ENCODE peak calls at places on chromosomes 3 and 15, in eight cellular contexts. One of them, this sample, is unnamed.
A peak's percentile ranks its signal among the peaks of the same experiment; 100 is the strongest.

GRCh38 chr3:179852117-179852886 is 184.4 kb downstream of the PEX5L start:
- DNase-seq in left ventricle myocardium inferior: no peak
- DNase-seq in foreskin fibroblast: peak; percentile 4
- DNase-seq in GM12865: peak; percentile 33
- DNase-seq in kidney epithelial cell: peak; percentile 53
- DNase-seq in right lobe of liver: no peak
- DNase-seq in naive thymus-derived CD4-positive, alpha-beta T cell: no peak
- DNase-seq in GM23338: peak; percentile 59
- DNase-seq in this sample: peak; percentile 32

GRCh38 chr3:197534348-197534725 is 21.4 kb downstream of the BDH1 start:
- DNase-seq in left ventricle myocardium inferior: no peak
- DNase-seq in foreskin fibroblast: no peak
- DNase-seq in GM12865: no peak
- DNase-seq in kidney epithelial cell: no peak
- DNase-seq in right lobe of liver: no peak
- DNase-seq in naive thymus-derived CD4-positive, alpha-beta T cell: no peak
- DNase-seq in GM23338: no peak
- DNase-seq in this sample: no peak

GRCh38 chr3:81173514-81173913 is 587.9 kb downstream of the GBE1 start:
- DNase-seq in left ventricle myocardium inferior: no peak
- DNase-seq in foreskin fibroblast: no peak
- DNase-seq in GM12865: no peak
- DNase-seq in kidney epithelial cell: no peak
- DNase-seq in right lobe of liver: no peak
- DNase-seq in naive thymus-derived CD4-positive, alpha-beta T cell: no peak
- DNase-seq in GM23338: peak; percentile 66
- DNase-seq in this sample: no peak

GRCh38 chr15:99451484-99451883 is 114.3 kb upstream of the MEF2A start:
- DNase-seq in left ventricle myocardium inferior: no peak
- DNase-seq in foreskin fibroblast: no peak
- DNase-seq in GM12865: no peak
- DNase-seq in kidney epithelial cell: no peak
- DNase-seq in right lobe of liver: no peak
- DNase-seq in naive thymus-derived CD4-positive, alpha-beta T cell: no peak
- DNase-seq in GM23338: no peak
- DNase-seq in this sample: no peak

GRCh38 chr15:99454941-99455795 is 110.6 kb upstream of the MEF2A start:
- DNase-seq in left ventricle myocardium inferior: peak; percentile 91
- DNase-seq in foreskin fibroblast: peak; percentile 91
- DNase-seq in GM12865: no peak
- DNase-seq in kidney epithelial cell: peak; percentile 84
- DNase-seq in right lobe of liver: peak; percentile 73
- DNase-seq in naive thymus-derived CD4-positive, alpha-beta T cell: no peak
- DNase-seq in GM23338: no peak
- DNase-seq in this sample: no peak

GRCh38 chr15:41490355-41490754 is 3.3 kb upstream of the ITPKA start:
- DNase-seq in left ventricle myocardium inferior: no peak
- DNase-seq in foreskin fibroblast: peak; percentile 92
- DNase-seq in GM12865: peak; percentile 85
- DNase-seq in kidney epithelial cell: peak; percentile 97
- DNase-seq in right lobe of liver: no peak
- DNase-seq in naive thymus-derived CD4-positive, alpha-beta T cell: no peak
- DNase-seq in GM23338: no peak
- DNase-seq in this sample: peak; percentile 60

GRCh38 chr3:127426444-127427168 is 138.8 kb upstream of the PRR20G start:
- DNase-seq in left ventricle myocardium inferior: no peak
- DNase-seq in foreskin fibroblast: no peak
- DNase-seq in GM12865: no peak
- DNase-seq in kidney epithelial cell: no peak
- DNase-seq in right lobe of liver: no peak
- DNase-seq in naive thymus-derived CD4-positive, alpha-beta T cell: no peak
- DNase-seq in GM23338: no peak
- DNase-seq in this sample: no peak

GRCh38 chr3:41749988-41750387 is 211.9 kb downstream of the ULK4 start:
- DNase-seq in left ventricle myocardium inferior: no peak
- DNase-seq in foreskin fibroblast: no peak
- DNase-seq in GM12865: no peak
- DNase-seq in kidney epithelial cell: no peak
- DNase-seq in right lobe of liver: no peak
- DNase-seq in naive thymus-derived CD4-positive, alpha-beta T cell: no peak
- DNase-seq in GM23338: no peak
- DNase-seq in this sample: no peak

GRCh38 chr3:30644615-30645014 is 38.2 kb downstream of the TGFBR2 start:
- DNase-seq in left ventricle myocardium inferior: peak; percentile 39
- DNase-seq in foreskin fibroblast: peak; percentile 60
- DNase-seq in GM12865: peak; percentile 64
- DNase-seq in kidney epithelial cell: no peak
- DNase-seq in right lobe of liver: peak; percentile 31
- DNase-seq in naive thymus-derived CD4-positive, alpha-beta T cell: peak; percentile 68
- DNase-seq in GM23338: no peak
- DNase-seq in this sample: peak; percentile 43

GRCh38 chr3:39166932-39167532 is 13.6 kb upstream of the CSRNP1 start:
- DNase-seq in left ventricle myocardium inferior: no peak
- DNase-seq in foreskin fibroblast: peak; percentile 94
- DNase-seq in GM12865: no peak
- DNase-seq in kidney epithelial cell: no peak
- DNase-seq in right lobe of liver: no peak
- DNase-seq in naive thymus-derived CD4-positive, alpha-beta T cell: no peak
- DNase-seq in GM23338: no peak
- DNase-seq in this sample: no peak

GRCh38 chr3:113287818-113288648 is 76.7 kb downstream of the BOC start:
- DNase-seq in left ventricle myocardium inferior: no peak
- DNase-seq in foreskin fibroblast: peak; percentile 53
- DNase-seq in GM12865: peak; percentile 66
- DNase-seq in kidney epithelial cell: no peak
- DNase-seq in right lobe of liver: no peak
- DNase-seq in naive thymus-derived CD4-positive, alpha-beta T cell: peak; percentile 9
- DNase-seq in GM23338: peak; percentile 81
- DNase-seq in this sample: no peak

GRCh38 chr3:117019082-117019713 is 309.6 kb downstream of the TUSC7 start:
- DNase-seq in left ventricle myocardium inferior: peak; percentile 24
- DNase-seq in foreskin fibroblast: peak; percentile 66
- DNase-seq in GM12865: peak; percentile 66
- DNase-seq in kidney epithelial cell: peak; percentile 5
- DNase-seq in right lobe of liver: peak; percentile 21
- DNase-seq in naive thymus-derived CD4-positive, alpha-beta T cell: no peak
- DNase-seq in GM23338: peak; percentile 91
- DNase-seq in this sample: no peak

GRCh38 chr15:75712668-75713337 is at the start of gene CSPG4:
- DNase-seq in left ventricle myocardium inferior: peak; percentile 72
- DNase-seq in foreskin fibroblast: peak; percentile 77
- DNase-seq in GM12865: no peak
- DNase-seq in kidney epithelial cell: no peak
- DNase-seq in right lobe of liver: no peak
- DNase-seq in naive thymus-derived CD4-positive, alpha-beta T cell: no peak
- DNase-seq in GM23338: peak; percentile 84
- DNase-seq in this sample: no peak
- H3K4me3 ChIP-seq in left ventricle myocardium inferior: peak within 1 kb of the TSS; percentile 66
- H3K4me3 ChIP-seq in foreskin fibroblast: peak within 1 kb of the TSS; percentile 93
- H3K4me3 ChIP-seq in GM12865: no peak within 1 kb of the TSS
- H3K4me3 ChIP-seq in kidney epithelial cell: peak within 1 kb of the TSS; percentile 40
- H3K4me3 ChIP-seq in right lobe of liver: no peak within 1 kb of the TSS
- H3K4me3 ChIP-seq in naive thymus-derived CD4-positive, alpha-beta T cell: no peak within 1 kb of the TSS
- H3K4me3 ChIP-seq in GM23338: peak within 1 kb of the TSS; percentile 79
- H3K4me3 ChIP-seq in this sample: no peak within 1 kb of the TSS

DNA sequence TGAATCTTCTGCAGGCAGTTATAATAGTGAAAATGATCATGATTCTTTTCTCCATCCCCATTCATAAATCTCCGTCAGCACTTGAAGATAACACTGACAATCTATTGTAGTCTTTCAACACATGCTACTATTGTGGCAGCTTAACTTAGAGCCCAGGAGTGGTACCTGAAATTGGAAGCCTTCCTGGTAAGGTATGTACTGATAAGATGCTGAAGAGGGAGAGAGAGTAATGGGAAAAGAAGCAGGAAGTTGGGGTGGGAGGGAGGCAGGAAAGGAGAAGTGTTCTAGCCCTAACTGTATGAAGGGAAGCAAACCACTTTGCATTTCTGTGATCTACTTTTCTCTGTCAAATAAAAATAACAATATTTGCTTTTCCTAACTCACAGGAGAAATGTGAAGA is 197.4 kb upstream of the RORA start:
- DNase-seq in left ventricle myocardium inferior: no peak
- DNase-seq in foreskin fibroblast: no peak
- DNase-seq in GM12865: no peak
- DNase-seq in kidney epithelial cell: no peak
- DNase-seq in right lobe of liver: no peak
- DNase-seq in naive thymus-derived CD4-positive, alpha-beta T cell: no peak
- DNase-seq in GM23338: peak; percentile 65
- DNase-seq in this sample: no peak
- H3K4me3 ChIP-seq in left ventricle myocardium inferior: no peak overlapping the region
- H3K4me3 ChIP-seq in foreskin fibroblast: no peak overlapping the region
- H3K4me3 ChIP-seq in GM12865: no peak overlapping the region
- H3K4me3 ChIP-seq in kidney epithelial cell: no peak overlapping the region
- H3K4me3 ChIP-seq in right lobe of liver: no peak overlapping the region
- H3K4me3 ChIP-seq in naive thymus-derived CD4-positive, alpha-beta T cell: no peak overlapping the region
- H3K4me3 ChIP-seq in GM23338: peak overlapping the region; percentile 2
- H3K4me3 ChIP-seq in this sample: no peak overlapping the region

GRCh38 chr3:46895204-46895660 is 17.7 kb downstream of the PTH1R start:
- DNase-seq in left ventricle myocardium inferior: peak; percentile 81
- DNase-seq in foreskin fibroblast: no peak
- DNase-seq in GM12865: peak; percentile 72
- DNase-seq in kidney epithelial cell: no peak
- DNase-seq in right lobe of liver: peak; percentile 77
- DNase-seq in naive thymus-derived CD4-positive, alpha-beta T cell: peak; percentile 60
- DNase-seq in GM23338: peak; percentile 49
- DNase-seq in this sample: peak; percentile 55

GRCh38 chr3:46893763-46894162 is 16.2 kb downstream of the PTH1R start:
- DNase-seq in left ventricle myocardium inferior: peak; percentile 15
- DNase-seq in foreskin fibroblast: no peak
- DNase-seq in GM12865: no peak
- DNase-seq in kidney epithelial cell: no peak
- DNase-seq in right lobe of liver: no peak
- DNase-seq in naive thymus-derived CD4-positive, alpha-beta T cell: no peak
- DNase-seq in GM23338: no peak
- DNase-seq in this sample: no peak

GRCh38 chr3:46892285-46893145 is 15.0 kb downstream of the PTH1R start:
- DNase-seq in left ventricle myocardium inferior: peak; percentile 74
- DNase-seq in foreskin fibroblast: peak; percentile 67
- DNase-seq in GM12865: peak; percentile 40
- DNase-seq in kidney epithelial cell: no peak
- DNase-seq in right lobe of liver: peak; percentile 56
- DNase-seq in naive thymus-derived CD4-positive, alpha-beta T cell: no peak
- DNase-seq in GM23338: peak; percentile 94
- DNase-seq in this sample: no peak

GRCh38 chr3:46894256-46894655 is 16.7 kb downstream of the PTH1R start:
- DNase-seq in left ventricle myocardium inferior: peak; percentile 7
- DNase-seq in foreskin fibroblast: no peak
- DNase-seq in GM12865: no peak
- DNase-seq in kidney epithelial cell: no peak
- DNase-seq in right lobe of liver: no peak
- DNase-seq in naive thymus-derived CD4-positive, alpha-beta T cell: no peak
- DNase-seq in GM23338: no peak
- DNase-seq in this sample: no peak

GRCh38 chr3:46893146-46893748 is 15.7 kb downstream of the PTH1R start:
- DNase-seq in left ventricle myocardium inferior: peak; percentile 31
- DNase-seq in foreskin fibroblast: no peak
- DNase-seq in GM12865: no peak
- DNase-seq in kidney epithelial cell: no peak
- DNase-seq in right lobe of liver: no peak
- DNase-seq in naive thymus-derived CD4-positive, alpha-beta T cell: no peak
- DNase-seq in GM23338: peak; percentile 28
- DNase-seq in this sample: no peak
- H3K4me3 ChIP-seq in left ventricle myocardium inferior: peak overlapping the region; percentile 64
- H3K4me3 ChIP-seq in foreskin fibroblast: no peak overlapping the region
- H3K4me3 ChIP-seq in GM12865: no peak overlapping the region
- H3K4me3 ChIP-seq in kidney epithelial cell: no peak overlapping the region
- H3K4me3 ChIP-seq in right lobe of liver: no peak overlapping the region
- H3K4me3 ChIP-seq in naive thymus-derived CD4-positive, alpha-beta T cell: no peak overlapping the region
- H3K4me3 ChIP-seq in GM23338: peak overlapping the region; percentile 69
- H3K4me3 ChIP-seq in this sample: no peak overlapping the region

DNA sequence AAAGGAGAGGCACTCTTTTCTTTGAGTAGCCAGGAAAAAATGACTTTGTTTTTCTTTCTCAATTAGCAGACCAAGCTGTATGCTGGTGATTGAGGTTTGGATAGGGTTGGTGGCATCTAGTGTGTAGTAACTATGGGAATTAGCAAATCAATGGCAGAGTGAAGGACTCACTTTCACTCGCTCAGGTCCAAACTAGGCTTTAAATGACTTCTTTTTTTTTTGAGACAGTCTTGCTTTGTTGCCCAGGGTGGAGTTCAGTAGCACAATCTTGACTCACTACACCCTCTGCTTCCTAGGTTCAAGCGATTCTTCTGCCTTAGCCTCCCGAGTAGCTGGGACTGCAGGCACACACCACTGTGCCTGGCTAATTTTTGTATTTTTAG is 35.9 kb downstream of the PRKCI start:
- DNase-seq in left ventricle myocardium inferior: no peak
- DNase-seq in foreskin fibroblast: no peak
- DNase-seq in GM12865: peak; percentile 36
- DNase-seq in kidney epithelial cell: no peak
- DNase-seq in right lobe of liver: no peak
- DNase-seq in naive thymus-derived CD4-positive, alpha-beta T cell: no peak
- DNase-seq in GM23338: peak; percentile 37
- DNase-seq in this sample: no peak
- H3K4me3 ChIP-seq in left ventricle myocardium inferior: no peak overlapping the region
- H3K4me3 ChIP-seq in foreskin fibroblast: no peak overlapping the region
- H3K4me3 ChIP-seq in GM12865: no peak overlapping the region
- H3K4me3 ChIP-seq in kidney epithelial cell: no peak overlapping the region
- H3K4me3 ChIP-seq in right lobe of liver: no peak overlapping the region
- H3K4me3 ChIP-seq in naive thymus-derived CD4-positive, alpha-beta T cell: no peak overlapping the region
- H3K4me3 ChIP-seq in GM23338: no peak overlapping the region
- H3K4me3 ChIP-seq in this sample: no peak overlapping the region

GRCh38 chr15:52031542-52031941 is 12.5 kb downstream of the MAPK6 start:
- DNase-seq in left ventricle myocardium inferior: no peak
- DNase-seq in foreskin fibroblast: no peak
- DNase-seq in GM12865: no peak
- DNase-seq in kidney epithelial cell: no peak
- DNase-seq in right lobe of liver: no peak
- DNase-seq in naive thymus-derived CD4-positive, alpha-beta T cell: no peak
- DNase-seq in GM23338: no peak
- DNase-seq in this sample: no peak
- H3K4me3 ChIP-seq in left ventricle myocardium inferior: no peak overlapping the region
- H3K4me3 ChIP-seq in foreskin fibroblast: no peak overlapping the region
- H3K4me3 ChIP-seq in GM12865: no peak overlapping the region
- H3K4me3 ChIP-seq in kidney epithelial cell: no peak overlapping the region
- H3K4me3 ChIP-seq in right lobe of liver: no peak overlapping the region
- H3K4me3 ChIP-seq in naive thymus-derived CD4-positive, alpha-beta T cell: no peak overlapping the region
- H3K4me3 ChIP-seq in GM23338: no peak overlapping the region
- H3K4me3 ChIP-seq in this sample: no peak overlapping the region

This sample was measured in GM06990.